ENCODE peak calls at places on chromosomes 11 and 22, in nine cellular contexts. Z, B, J, G, D, U, W, N and F are unnamed samples.
A peak's percentile ranks its signal among the peaks of the same experiment; 100 is the strongest.

GRCh38 chr11:61577383-61578118 is 3.3 kb downstream of the SYT7 start:
- DNase-seq in U (no peak), W (no peak), B (no peak), Z (no peak), D (no peak), G (no peak), J (no peak), N (no peak), F (no peak)

GRCh38 chr22:45334068-45334467 is 24.3 kb downstream of the FAM118A start:
- DNase-seq in J (no peak), W (no peak), Z (no peak), G (no peak), U (no peak), D (no peak), B (no peak), N (no peak), F (no peak)

GRCh38 chr11:995752-996420 is 40.6 kb downstream of the MUC6 start:
- DNase-seq in Z (no peak), W (no peak), N (no peak), D (no peak), U (no peak), G (no peak), J (no peak), B (no peak), F (peak; percentile 36)

GRCh38 chr11:10777806-10778205 is 26.8 kb downstream of the CTR9 start:
- DNase-seq in B (no peak), U (no peak), N (no peak), G (no peak), J (no peak), D (no peak), Z (no peak), W (no peak), F (no peak)

GRCh38 chr11:44785856-44786606 is 59.3 kb downstream of the TSPAN18 start:
- DNase-seq in U (no peak), B (no peak), W (no peak), J (no peak), D (no peak), G (no peak), Z (peak; percentile 63), N (no peak), F (no peak)

GRCh38 chr22:22748297-22748743 is 103.9 kb downstream of the GGTLC2 start:
- DNase-seq in B (no peak), G (no peak), D (peak; percentile 8), N (peak; percentile 38), Z (no peak), J (no peak), W (peak; percentile 35), U (peak; percentile 65), F (peak; percentile 78)

GRCh38 chr11:107691003-107691402 is 20.9 kb downstream of the SLN start:
- DNase-seq in D (no peak), B (no peak), Z (no peak), J (no peak), W (no peak), N (peak; percentile 52), G (no peak), U (peak; percentile 71), F (no peak)

GRCh38 chr11:6627762-6628241 is 8.6 kb upstream of the TPP1 start:
- DNase-seq in W (no peak), U (no peak), N (no peak), Z (no peak), D (no peak), J (no peak), G (no peak), B (no peak), F (no peak)

GRCh38 chr11:16093889-16094653 is 262.3 kb downstream of the SOX6 start:
- DNase-seq in U (no peak), W (no peak), B (no peak), G (no peak), D (no peak), N (no peak), J (no peak), Z (no peak), F (no peak)

GRCh38 chr11:38019072-38019775 is 1421.2 kb upstream of the RAG2 start:
- DNase-seq in N (no peak), J (no peak), U (no peak), B (no peak), D (no peak), Z (no peak), G (no peak), W (no peak), F (peak; percentile 3)

GRCh38 chr11:48101958-48102357 is 114.7 kb upstream of the OR4B1 start:
- DNase-seq in D (no peak), N (no peak), B (no peak), W (no peak), G (no peak), J (no peak), U (no peak), Z (no peak), F (no peak)

GRCh38 chr11:107882095-107882820 is 23.7 kb upstream of the SLC35F2 start:
- DNase-seq in D (no peak), W (no peak), G (no peak), B (no peak), J (no peak), N (no peak), U (no peak), Z (no peak), F (no peak)

GRCh38 chr11:19525276-19525675 is 187.4 kb upstream of the NAV2 start:
- DNase-seq in Z (no peak), B (no peak), N (no peak), U (no peak), D (no peak), J (no peak), G (no peak), W (no peak), F (no peak)

GRCh38 chr11:125568970-125569912 is at the start of gene EI24:
- DNase-seq in G (peak; percentile 84), U (peak; percentile 86), W (peak; percentile 90), N (peak; percentile 92), D (peak; percentile 78), J (peak; percentile 95), B (peak; percentile 50), Z (peak; percentile 94), F (peak; percentile 93)

GRCh38 chr11:64865286-64866172 is 12.9 kb downstream of the EHD1 start:
- DNase-seq in W (no peak), B (peak; percentile 71), J (no peak), D (no peak), N (no peak), U (peak; percentile 80), Z (no peak), G (no peak), F (peak; percentile 76)

GRCh38 chr11:45964911-45965389 is 42.5 kb downstream of the LARGE2 start:
- DNase-seq in N (peak; percentile 86), B (peak; percentile 18), W (peak; percentile 59), D (peak; percentile 66), Z (peak; percentile 82), G (no peak), J (no peak), U (peak; percentile 56), F (peak; percentile 91)

GRCh38 chr11:45961841-45962240 is 39.4 kb downstream of the LARGE2 start:
- DNase-seq in D (no peak), W (no peak), B (no peak), J (no peak), G (no peak), N (no peak), U (no peak), Z (no peak), F (no peak)

GRCh38 chr11:45967506-45967905 is 45.0 kb downstream of the LARGE2 start:
- DNase-seq in N (no peak), J (no peak), G (no peak), W (no peak), D (no peak), B (no peak), U (no peak), Z (no peak), F (no peak)
- TF ChIP-seq CTCF in N (no peak), J (no peak), G (no peak), W (no peak), D (no peak), B (no peak), U (no peak), Z (no peak), F (no peak)

DNA sequence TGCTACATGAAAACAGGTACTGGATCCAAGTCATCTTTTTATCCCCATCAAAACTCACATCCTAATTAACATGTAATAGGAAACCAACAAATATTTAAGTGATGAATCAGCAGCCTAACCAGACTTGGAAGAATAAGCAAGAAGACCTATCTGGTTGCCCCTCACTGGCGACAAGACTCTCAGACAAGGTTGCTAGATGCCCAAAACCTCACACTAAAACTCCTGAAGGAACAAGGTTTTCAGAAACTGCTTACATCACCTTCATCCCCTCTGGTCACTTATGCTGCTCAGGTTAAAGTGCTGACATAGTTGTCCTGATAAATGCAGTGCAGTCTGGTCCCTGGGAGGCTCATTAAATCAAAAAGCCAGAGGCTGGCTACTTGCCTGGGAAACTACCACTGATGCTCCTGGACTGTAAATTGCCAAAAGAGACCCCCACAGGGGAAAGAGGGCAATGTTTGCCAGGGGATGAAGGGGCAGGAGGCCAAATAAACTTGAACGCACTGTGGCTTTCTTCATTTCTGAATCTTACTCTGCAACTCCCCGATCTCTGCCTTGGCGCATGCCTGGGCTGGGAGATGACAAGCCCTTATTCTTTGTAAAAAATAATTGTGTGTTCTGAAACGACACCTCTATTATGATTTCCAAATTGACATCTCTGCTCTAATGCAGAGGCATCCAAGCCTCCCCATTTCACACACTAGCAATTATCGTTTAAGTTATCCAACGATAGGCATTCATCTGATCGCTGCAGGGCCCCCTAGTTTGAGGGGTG is 72.7 kb downstream of the AMBRA1 start:
- DNase-seq in U (peak; percentile 34), D (no peak), G (no peak), W (no peak), Z (no peak), N (peak; percentile 62), J (no peak), B (no peak), F (peak; percentile 79)
- H3K4me3 ChIP-seq in U (no peak overlapping the region), D (no peak overlapping the region), G (no peak overlapping the region), W (no peak overlapping the region), Z (no peak overlapping the region), N (no peak overlapping the region), J (no peak overlapping the region), B (no peak overlapping the region), F (no peak overlapping the region)

DNA sequence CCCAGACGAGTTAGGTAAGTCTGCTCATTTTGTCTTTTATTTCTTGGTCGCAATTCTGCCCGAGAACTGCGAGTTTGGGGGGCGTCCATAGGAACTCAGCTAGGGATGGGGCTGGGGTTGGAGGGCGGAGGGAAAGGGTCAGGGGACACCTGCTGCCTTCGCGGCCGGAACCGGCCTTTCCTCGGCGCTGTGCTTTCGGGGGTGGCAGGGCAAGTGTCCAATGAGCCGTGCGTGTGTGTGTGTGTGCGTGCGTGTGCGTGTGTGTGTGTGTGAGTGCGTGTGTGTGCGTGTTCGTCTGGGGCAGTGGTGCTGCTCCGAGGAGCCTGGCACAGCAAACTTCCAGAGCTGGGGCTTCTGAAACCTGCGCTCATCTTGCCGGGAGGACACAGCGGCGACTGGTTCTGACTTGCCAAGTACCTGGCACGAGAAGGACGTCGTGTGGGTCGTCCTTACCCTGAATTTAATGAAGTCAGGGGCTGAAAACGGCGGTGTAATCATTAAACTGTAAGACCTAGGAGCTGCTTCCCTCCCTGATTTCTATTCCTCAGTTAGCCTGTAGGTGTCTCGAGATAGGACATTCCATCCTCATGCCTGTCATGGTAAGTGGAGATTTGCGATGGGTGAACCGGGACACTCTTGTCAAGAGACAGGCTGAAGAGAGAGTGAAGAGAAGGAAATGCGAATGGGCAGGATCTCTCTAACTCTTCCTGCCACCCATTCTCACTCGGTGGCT is 27.0 kb upstream of the AMOTL1 start:
- DNase-seq in J (peak; percentile 50), W (peak; percentile 57), D (no peak), Z (peak; percentile 74), G (no peak), U (peak; percentile 44), N (peak; percentile 73), B (no peak), F (peak; percentile 76)
- TF ChIP-seq CTCF in J (peak; percentile 50), W (no peak), D (peak; percentile 68), Z (peak; percentile 56), G (peak; percentile 37), U (peak; percentile 71), N (peak; percentile 30), B (peak; percentile 68), F (peak; percentile 69)

GRCh38 chr22:39351689-39352214 is 2.0 kb downstream of the SYNGR1 start:
- DNase-seq in Z (no peak), B (no peak), U (peak; percentile 62), W (no peak), G (no peak), J (no peak), D (no peak), N (no peak), F (peak; percentile 66)
- H3K4me3 ChIP-seq in Z (no peak overlapping the region), B (no peak overlapping the region), U (no peak overlapping the region), W (no peak overlapping the region), G (peak overlapping the region; percentile 62), J (no peak overlapping the region), D (no peak overlapping the region), N (no peak overlapping the region), F (peak overlapping the region; percentile 3)